ENCODE peak calls at places on chromosomes 11 and 22, in seven cellular contexts. F is SK-N-SH, I is K562, D is H1, B is HCT116, K is HepG2, L is GM12878. H is an unnamed sample.

GRCh38 chr22:43945632-43946390 is 9.4 kb upstream of the SAMM50 start:
- DNase-seq in F (peak; percentile 79), B (peak; percentile 41), I (peak; percentile 71), L (no peak), D (no peak), K (peak; percentile 60), H (no peak)

GRCh38 chr11:119491753-119492455 is 68.9 kb upstream of the THY1 start:
- DNase-seq in F (no peak), B (no peak), L (no peak), K (no peak), D (no peak), I (peak; percentile 33), H (no peak)

GRCh38 chr11:124950606-124951330 is 3.2 kb upstream of the CCDC15 start:
- DNase-seq in L (no peak), K (no peak), F (no peak), B (no peak), D (no peak), I (no peak), H (no peak)

GRCh38 chr11:17188675-17189074 is 19.1 kb downstream of the PIK3C2A start:
- DNase-seq in B (no peak), K (no peak), D (no peak), F (no peak), I (no peak), L (no peak), H (no peak)

GRCh38 chr11:103322861-103323260 is 213.6 kb downstream of the DYNC2H1 start:
- DNase-seq in K (no peak), L (no peak), D (no peak), F (no peak), I (no peak), B (no peak), H (no peak)

GRCh38 chr11:111414936-111415335 is 35.9 kb upstream of the POU2AF1 start:
- DNase-seq in D (no peak), F (no peak), K (no peak), B (no peak), I (no peak), L (no peak), H (no peak)

GRCh38 chr22:20433686-20434241 is 3.9 kb downstream of the SCARF2 start:
- DNase-seq in L (no peak), F (peak; percentile 11), I (no peak), B (no peak), D (no peak), K (no peak), H (no peak)

GRCh38 chr11:45400594-45400993 is 114.5 kb upstream of the SYT13 start:
- DNase-seq in L (no peak), F (no peak), B (no peak), I (no peak), K (no peak), D (no peak), H (no peak)

GRCh38 chr11:66186470-66186869 is 82.0 kb upstream of the RAB1B start:
- DNase-seq in K (no peak), L (no peak), I (no peak), D (no peak), F (no peak), B (no peak), H (no peak)

GRCh38 chr11:6719588-6719987 is 36.4 kb upstream of the MRPL17 start:
- DNase-seq in I (no peak), F (no peak), L (no peak), B (no peak), K (no peak), D (no peak), H (no peak)

GRCh38 chr11:118930152-118930712 is 4.5 kb upstream of the BCL9L start:
- DNase-seq in I (peak; percentile 86), K (peak; percentile 75), L (peak; percentile 51), D (peak; percentile 97), B (peak; percentile 97), F (peak; percentile 78), H (peak; percentile 99)

GRCh38 chr11:91078221-91078620 is 855.4 kb upstream of the CHORDC1 start:
- DNase-seq in L (no peak), F (no peak), B (no peak), D (no peak), I (no peak), K (no peak), H (no peak)

GRCh38 chr22:36180038-36180880 is 19.7 kb upstream of the APOL3 start:
- DNase-seq in K (peak; percentile 56), F (peak; percentile 67), L (no peak), B (peak; percentile 42), D (peak; percentile 50), I (peak; percentile 75), H (peak; percentile 51)

GRCh38 chr22:49997221-49997599 is 15.4 kb downstream of the IL17REL start:
- DNase-seq in I (no peak), L (no peak), D (no peak), F (no peak), B (no peak), K (no peak), H (peak; percentile 64)

GRCh38 chr11:67504950-67505561 is at the start of gene PITPNM1:
- DNase-seq in L (no peak), F (peak; percentile 86), K (peak; percentile 29), I (peak; percentile 84), B (no peak), D (no peak), H (peak; percentile 76)

GRCh38 chr11:106601637-106602297 is 416.5 kb downstream of the GUCY1A2 start:
- DNase-seq in I (no peak), K (no peak), B (no peak), F (no peak), L (no peak), D (no peak), H (peak; percentile 9)

GRCh38 chr11:119421351-119421750 is 1.6 kb downstream of the THY1 start:
- DNase-seq in D (no peak), I (no peak), F (no peak), K (no peak), B (no peak), L (no peak), H (no peak)

GRCh38 chr11:119374632-119375394 is 6.7 kb downstream of the USP2 start:
- DNase-seq in L (no peak), D (no peak), K (no peak), I (peak; percentile 57), F (peak; percentile 90), B (no peak), H (no peak)

GRCh38 chr22:27060188-27060587 is 402.8 kb downstream of the MIAT start:
- DNase-seq in I (no peak), B (no peak), D (no peak), L (no peak), K (no peak), F (no peak), H (no peak)

GRCh38 chr22:27062857-27063256 is 405.5 kb downstream of the MIAT start:
- DNase-seq in D (no peak), F (no peak), K (no peak), I (no peak), L (no peak), B (no peak), H (no peak)

GRCh38 chr22:27065259-27065658 is 407.9 kb downstream of the MIAT start:
- DNase-seq in K (no peak), F (no peak), D (no peak), I (no peak), B (no peak), L (no peak), H (no peak)

GRCh38 chr22:27063841-27064240 is 406.5 kb downstream of the MIAT start:
- DNase-seq in L (no peak), F (no peak), K (no peak), D (no peak), I (no peak), B (no peak), H (no peak)

GRCh38 chr22:27063381-27063780 is 406.0 kb downstream of the MIAT start:
- DNase-seq in I (no peak), B (no peak), L (no peak), D (no peak), K (no peak), F (peak; percentile 33), H (no peak)
- TF ChIP-seq JUND in I (no peak), B (no peak), L (no peak), D (no peak), K (no peak), F (no peak), H (no peak)

DNA sequence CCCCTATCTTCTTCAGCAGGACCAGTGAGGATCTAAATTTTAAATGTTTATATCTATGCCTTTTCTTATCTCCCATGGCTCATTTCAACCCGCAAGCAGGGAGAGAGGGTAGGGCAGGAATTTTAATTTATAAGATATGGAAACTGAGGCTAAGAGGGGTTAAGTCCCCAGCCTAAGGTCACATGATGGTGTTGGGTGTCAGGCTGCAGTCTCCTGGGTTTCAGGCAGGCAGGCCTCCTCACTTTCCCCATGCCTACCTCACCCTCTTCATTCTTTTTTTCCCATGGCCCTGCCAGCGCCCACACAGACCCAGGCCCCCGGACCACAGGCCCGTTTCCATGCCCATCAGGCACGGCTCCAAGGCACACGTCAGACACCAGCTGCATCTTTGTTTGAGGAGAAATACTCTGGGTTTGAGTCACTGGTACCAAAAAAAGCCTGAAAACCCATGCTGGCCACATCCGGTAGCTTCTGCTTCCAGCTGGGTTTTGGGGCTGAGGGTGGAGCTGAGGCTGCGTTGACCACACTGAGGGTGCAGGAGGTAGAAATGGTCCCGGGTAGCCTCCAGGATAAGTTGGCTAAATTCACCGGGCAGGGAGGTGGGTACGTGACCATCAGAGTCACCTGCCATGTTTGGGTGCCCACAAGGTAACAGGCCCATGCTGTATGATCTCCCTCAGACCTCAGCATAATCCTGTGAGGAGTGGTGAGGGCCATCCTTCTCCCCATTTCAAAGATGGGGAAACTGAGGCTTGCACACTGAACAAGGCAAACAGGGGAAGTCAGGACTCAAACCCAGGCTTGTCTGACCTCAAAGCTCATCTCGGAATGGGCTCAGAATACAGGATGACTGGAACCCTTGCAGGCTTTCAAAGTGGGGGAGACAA is 7.5 kb downstream of the CRYBB1 start:
- DNase-seq in K (no peak), B (no peak), F (no peak), D (no peak), L (peak; percentile 93), I (no peak), H (no peak)
- TF ChIP-seq JUND in K (no peak), B (no peak), F (peak; percentile 85), D (no peak), L (peak; percentile 98), I (no peak), H (no peak)

GRCh38 chr11:74050465-74050864 is 41.6 kb upstream of the UCP3 start:
- DNase-seq in L (no peak), B (no peak), K (no peak), I (no peak), D (no peak), F (no peak), H (no peak)
- TF ChIP-seq JUND in L (no peak), B (no peak), K (no peak), I (no peak), D (no peak), F (no peak), H (no peak)

DNA sequence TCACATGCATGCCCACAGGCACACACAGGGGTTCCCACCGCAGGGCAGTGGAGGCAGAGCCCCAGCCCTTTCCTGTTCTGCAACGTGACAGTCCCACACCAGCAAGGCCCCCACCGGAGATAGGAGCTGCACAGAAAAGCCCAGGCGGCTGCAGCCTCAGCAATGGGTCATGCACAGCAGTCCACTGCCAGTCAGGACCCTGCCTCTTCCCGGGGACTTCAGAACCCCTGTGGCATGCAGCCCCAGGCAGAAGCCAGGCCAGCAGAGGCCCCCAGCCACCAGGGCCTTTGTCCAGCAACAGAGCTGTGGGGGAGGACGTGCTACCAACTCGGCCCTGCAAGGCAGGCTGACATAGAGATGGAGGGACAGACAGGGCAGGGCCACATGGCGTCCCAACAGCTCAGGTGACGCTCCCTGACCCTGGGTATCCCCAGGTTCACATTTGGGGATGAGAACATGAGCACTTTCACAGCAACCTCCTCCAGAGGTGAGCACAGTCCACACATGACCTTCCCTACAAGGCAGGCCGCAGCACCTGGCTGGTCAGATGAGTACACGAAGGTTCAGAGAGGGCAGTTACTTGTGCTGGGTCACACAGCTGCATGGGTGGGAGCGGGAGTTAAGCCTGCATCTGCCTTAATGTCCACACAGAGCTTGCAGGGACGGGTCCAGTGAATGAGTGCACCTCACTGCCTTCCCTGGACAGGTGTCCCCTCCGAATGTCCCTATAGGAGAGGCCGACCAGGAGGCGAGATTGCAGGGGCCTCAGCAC is 87.3 kb downstream of the CELSR1 start:
- DNase-seq in F (no peak), K (no peak), D (no peak), B (no peak), L (no peak), I (no peak), H (no peak)
- TF ChIP-seq JUND in F (no peak), K (no peak), D (no peak), B (no peak), L (no peak), I (no peak), H (no peak)